ENCODE peak calls at places on chromosomes 12 and 14, in seven cellular contexts. J is mammary epithelial cell, Z is fibroblast of the aortic adventitia, Q is progenitor cell of endocrine pancreas, A is endodermal cell, D is ascending aorta, G is mesothelial cell of epicardium. O is an unnamed sample.

GRCh38 chr14:50067723-50068495 is 48.5 kb downstream of the VCPKMT start:
- DNase-seq in G (no peak), A (no peak), D (no peak), Z (peak), J (peak), Q (no peak), O (no peak)

GRCh38 chr14:102898776-102899515 is 23.5 kb upstream of the AMN start:
- DNase-seq in Q (no peak), G (no peak), D (no peak), A (no peak), J (no peak), Z (no peak), O (no peak)

GRCh38 chr14:70789961-70790360 is 19.4 kb downstream of the MAP3K9 start:
- DNase-seq in G (no peak), A (no peak), J (no peak), Z (no peak), Q (no peak), D (no peak), O (no peak)

GRCh38 chr12:6620137-6620884 is 13.1 kb upstream of the CHD4 start:
- DNase-seq in D (no peak), A (peak), Q (peak), G (peak), J (no peak), Z (peak), O (no peak)

GRCh38 chr12:113010701-113011100 is 32.4 kb downstream of the OAS2 start:
- DNase-seq in G (no peak), A (no peak), D (no peak), J (no peak), Q (no peak), Z (no peak), O (no peak)

GRCh38 chr12:76220980-76221379 is 127.2 kb downstream of the BBS10 start:
- DNase-seq in J (no peak), Q (no peak), D (no peak), Z (no peak), A (no peak), G (no peak), O (no peak)

GRCh38 chr12:79886917-79887519 is 47.9 kb downstream of the PPP1R12A start:
- DNase-seq in J (peak), Z (peak), Q (no peak), D (no peak), A (no peak), G (no peak), O (no peak)

GRCh38 chr14:68462683-68463082 is 330.2 kb downstream of the ZFP36L1 start:
- DNase-seq in A (no peak), Q (no peak), D (no peak), G (no peak), Z (no peak), J (no peak), O (no peak)

GRCh38 chr14:56587701-56588100 is 8.1 kb downstream of the TMEM260 start:
- DNase-seq in J (no peak), A (no peak), G (no peak), D (no peak), Q (no peak), Z (no peak), O (no peak)

GRCh38 chr14:101359221-101360044 is 201.9 kb upstream of the DIO3 start:
- DNase-seq in D (no peak), G (no peak), Q (no peak), Z (no peak), J (no peak), A (no peak), O (no peak)

GRCh38 chr12:48002773-48003218 is 1.5 kb downstream of the COL2A1 start:
- DNase-seq in Z (peak), Q (no peak), D (no peak), A (peak), J (peak), G (peak), O (no peak)

GRCh38 chr12:86600664-86601231 is 344.6 kb upstream of the MGAT4C start:
- DNase-seq in G (no peak), A (no peak), D (no peak), J (no peak), Z (no peak), Q (no peak), O (no peak)

GRCh38 chr12:64273527-64274403 is 51.7 kb upstream of the KICS2 start:
- DNase-seq in Z (peak), G (no peak), J (peak), D (no peak), Q (no peak), A (peak), O (no peak)

GRCh38 chr14:92916201-92916600 is 6.7 kb upstream of the CHGA start:
- DNase-seq in G (no peak), A (no peak), Z (no peak), J (no peak), D (no peak), Q (no peak), O (no peak)

GRCh38 chr14:55348766-55349453 is 62.7 kb downstream of the ATG14 start:
- DNase-seq in Q (no peak), Z (no peak), A (no peak), J (peak), D (no peak), G (no peak), O (no peak)

GRCh38 chr12:51392556-51393237 is 1.5 kb upstream of the GALNT6 start:
- DNase-seq in J (no peak), Z (peak), A (peak), D (no peak), G (peak), Q (no peak), O (no peak)

GRCh38 chr14:24398298-24398942 is 383 bp upstream of the NYNRIN start:
- DNase-seq in A (peak), J (no peak), Z (no peak), G (peak), Q (no peak), D (no peak), O (no peak)

GRCh38 chr14:56341766-56342418 is 223.7 kb downstream of the PELI2 start:
- DNase-seq in A (no peak), J (no peak), Q (no peak), G (no peak), Z (peak), D (no peak), O (no peak)

GRCh38 chr12:123387508-123388217 is 3.7 kb downstream of the KMT5A start:
- DNase-seq in Z (no peak), J (no peak), Q (no peak), A (peak), D (no peak), G (no peak), O (no peak)

GRCh38 chr12:109916045-109916444 is 16.0 kb downstream of the TCHP start:
- DNase-seq in J (no peak), Z (no peak), D (no peak), A (no peak), G (no peak), Q (no peak), O (no peak)

GRCh38 chr12:119613319-119613936 is 19.9 kb downstream of the TMEM233 start:
- DNase-seq in D (no peak), G (no peak), Z (peak), J (no peak), A (no peak), Q (no peak), O (no peak)

GRCh38 chr12:114684098-114684869 is at the start of gene TBX3:
- DNase-seq in A (peak), Z (peak), D (peak), G (peak), J (peak), Q (peak), O (peak)

GRCh38 chr12:108333898-108334699 is 5.0 kb downstream of the CMKLR1 start:
- DNase-seq in Q (no peak), G (no peak), Z (no peak), D (no peak), A (no peak), J (peak), O (no peak)

GRCh38 chr12:6943719-6944380 is at the start of the genes C12orf57 and RNU7-1:
- DNase-seq in Q (peak), J (peak), D (no peak), Z (no peak), A (peak), G (peak), O (no peak)

GRCh38 chr12:47281667-47282171 is 202.0 kb upstream of the AMIGO2 start:
- DNase-seq in Q (no peak), D (no peak), Z (peak), J (peak), G (no peak), A (no peak), O (no peak)

GRCh38 chr12:62597253-62597652 is 130.6 kb downstream of the MON2 start:
- DNase-seq in Z (no peak), D (no peak), G (no peak), Q (no peak), A (no peak), J (no peak), O (no peak)

GRCh38 chr14:92380131-92380530 is 57.2 kb downstream of the SLC24A4 start:
- DNase-seq in Q (no peak), A (no peak), Z (no peak), J (no peak), G (no peak), D (no peak), O (no peak)

GRCh38 chr14:35879654-35880249 is 53.6 kb downstream of the BRMS1L start:
- DNase-seq in Z (peak), A (no peak), Q (no peak), G (no peak), D (no peak), J (no peak), O (no peak)

GRCh38 chr12:108525681-108526080 is 10.6 kb downstream of the FICD start:
- DNase-seq in A (no peak), Q (no peak), Z (no peak), J (peak), G (no peak), D (no peak), O (no peak)

GRCh38 chr12:27623645-27624044 is 72.6 kb upstream of the REP15 start:
- DNase-seq in D (no peak), A (no peak), J (no peak), Q (no peak), G (no peak), Z (no peak), O (no peak)

GRCh38 chr14:103520657-103521437 is 1.8 kb downstream of the CKB start:
- DNase-seq in Q (peak), D (no peak), G (peak), Z (peak), A (peak), J (peak), O (no peak)

DNA sequence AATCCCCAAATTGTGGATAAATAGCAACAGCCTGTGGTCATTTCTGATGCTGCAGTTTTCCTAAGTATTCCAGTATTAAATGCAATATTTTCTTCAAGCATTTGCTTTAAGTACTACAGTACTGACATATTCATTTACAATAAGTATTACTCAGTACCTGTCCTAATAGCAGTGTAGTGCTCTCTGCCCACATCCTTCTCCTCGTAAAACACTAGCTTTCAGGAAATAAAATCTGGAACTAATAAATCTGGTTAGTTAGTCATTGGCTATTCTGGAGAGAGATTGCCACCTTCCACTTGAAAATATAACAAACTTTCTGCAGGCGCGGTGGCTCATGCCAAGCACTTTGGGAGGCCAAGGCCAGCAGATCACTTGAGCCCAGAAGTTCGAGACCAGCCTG is 441.5 kb downstream of the PRKD1 start:
- DNase-seq in Q (no peak), G (no peak), J (no peak), Z (peak), A (no peak), D (no peak), O (no peak)
- TF ChIP-seq CTCF in Q (no peak), G (no peak), J (no peak), Z (peak), A (no peak), D (no peak), O (no peak)

GRCh38 chr12:211639-212382 is 2.1 kb downstream of the SLC6A12 start:
- DNase-seq in G (no peak), A (no peak), Q (no peak), D (no peak), J (no peak), Z (no peak), O (no peak)

GRCh38 chr12:214005-214736 is at the start of gene SLC6A12:
- DNase-seq in Q (no peak), J (no peak), D (no peak), Z (no peak), G (no peak), A (peak), O (no peak)

GRCh38 chr12:212383-212798 is 1.6 kb downstream of the SLC6A12 start:
- DNase-seq in G (no peak), A (no peak), J (no peak), Q (no peak), Z (no peak), D (no peak), O (no peak)

GRCh38 chr12:212799-213526 is 994 bp downstream of the SLC6A12 start:
- DNase-seq in A (no peak), D (no peak), Z (peak), G (no peak), J (no peak), Q (no peak), O (no peak)

DNA sequence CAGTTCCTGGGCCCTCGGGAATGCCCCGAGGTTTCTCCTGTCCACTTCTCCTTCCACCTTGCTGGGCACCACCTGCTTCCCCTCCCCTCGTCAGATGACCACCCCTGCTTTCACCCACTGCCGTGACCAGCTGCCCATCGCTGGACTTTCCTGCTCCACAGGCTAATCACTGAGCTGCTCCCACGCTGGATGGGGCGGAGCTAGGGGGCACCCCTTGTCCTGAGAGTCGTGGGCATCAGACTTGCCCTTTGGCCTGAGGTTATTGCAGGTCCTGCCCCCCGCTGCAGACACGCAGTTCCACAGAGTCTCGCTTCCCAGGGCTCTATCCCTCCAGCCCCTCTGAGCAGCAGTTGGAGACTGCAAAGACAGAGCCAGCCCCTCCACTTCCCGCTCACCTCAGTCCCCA is 427 bp downstream of the SLC6A12 start:
- DNase-seq in G (no peak), Z (no peak), Q (no peak), A (no peak), J (no peak), D (no peak), O (no peak)
- TF ChIP-seq CTCF in G (no peak), Z (no peak), Q (no peak), A (no peak), J (no peak), D (no peak), O (no peak)

GRCh38 chr14:99689266-99690236 is 5.5 kb downstream of the CYP46A1 start:
- DNase-seq in D (no peak), Z (no peak), J (no peak), G (peak), A (peak), Q (no peak), O (no peak)
- TF ChIP-seq CTCF in D (no peak), Z (no peak), J (no peak), G (no peak), A (no peak), Q (no peak), O (no peak)

GRCh38 chr12:17511369-17511768 is 578.6 kb downstream of the RERGL start:
- DNase-seq in Z (no peak), J (no peak), G (no peak), Q (no peak), A (no peak), D (no peak), O (no peak)
- TF ChIP-seq CTCF in Z (no peak), J (peak), G (no peak), Q (peak), A (peak), D (no peak), O (no peak)

GRCh38 chr14:22264759-22265158 is 324.3 kb downstream of the DAD1 start:
- DNase-seq in J (no peak), A (no peak), G (no peak), Q (no peak), D (no peak), Z (no peak), O (no peak)

GRCh38 chr14:22263961-22264360 is 325.1 kb downstream of the DAD1 start:
- DNase-seq in Q (no peak), J (no peak), G (no peak), D (no peak), Z (no peak), A (no peak), O (no peak)

GRCh38 chr14:22266683-22267082 is 322.3 kb downstream of the DAD1 start:
- DNase-seq in G (no peak), J (no peak), Q (no peak), D (no peak), A (no peak), Z (no peak), O (no peak)

GRCh38 chr14:22266141-22266442 is 322.9 kb downstream of the DAD1 start:
- DNase-seq in A (no peak), D (no peak), Q (no peak), Z (no peak), G (no peak), J (peak), O (no peak)

DNA sequence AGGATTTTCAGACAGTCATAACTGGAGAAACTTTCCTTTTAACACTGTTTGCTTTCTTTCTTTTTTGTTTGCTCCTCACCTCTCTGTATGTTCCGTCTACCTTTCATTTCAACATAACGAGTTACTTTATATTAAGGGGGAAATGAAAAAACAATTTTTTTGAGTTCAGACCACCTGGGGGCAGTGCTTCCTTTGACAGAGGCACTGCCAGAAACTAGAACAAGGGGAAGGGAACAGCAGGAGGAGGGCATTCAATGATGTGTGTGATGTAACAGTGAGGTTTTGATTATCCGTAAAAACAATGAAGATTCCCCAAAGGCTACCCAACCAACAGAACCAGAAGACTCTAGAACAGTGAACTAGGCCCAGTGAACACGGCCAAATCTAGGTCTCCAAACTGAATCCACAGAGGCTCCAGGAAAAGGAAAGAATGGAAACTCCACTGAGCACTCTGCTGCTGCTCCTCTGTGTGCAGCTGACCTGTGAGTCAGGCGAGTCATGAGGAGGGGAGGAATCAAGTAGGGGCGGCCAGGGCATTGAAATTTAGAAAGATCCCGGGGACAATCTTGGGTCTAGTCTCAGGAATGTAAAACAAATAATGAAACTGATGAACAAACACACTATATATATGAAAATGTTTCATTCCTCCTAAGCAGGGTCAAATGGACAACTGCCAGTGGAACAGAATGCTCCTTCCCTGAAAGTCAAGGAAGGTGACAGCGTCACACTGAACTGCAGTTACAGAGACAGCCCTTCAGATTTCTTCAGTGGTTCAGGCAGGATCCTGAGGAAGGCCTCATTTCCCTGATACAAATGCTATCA is 323.5 kb downstream of the DAD1 start:
- DNase-seq in Q (no peak), D (no peak), G (no peak), Z (no peak), A (no peak), J (peak), O (no peak)
- TF ChIP-seq CTCF in Q (peak), D (no peak), G (no peak), Z (no peak), A (peak), J (peak), O (no peak)

DNA sequence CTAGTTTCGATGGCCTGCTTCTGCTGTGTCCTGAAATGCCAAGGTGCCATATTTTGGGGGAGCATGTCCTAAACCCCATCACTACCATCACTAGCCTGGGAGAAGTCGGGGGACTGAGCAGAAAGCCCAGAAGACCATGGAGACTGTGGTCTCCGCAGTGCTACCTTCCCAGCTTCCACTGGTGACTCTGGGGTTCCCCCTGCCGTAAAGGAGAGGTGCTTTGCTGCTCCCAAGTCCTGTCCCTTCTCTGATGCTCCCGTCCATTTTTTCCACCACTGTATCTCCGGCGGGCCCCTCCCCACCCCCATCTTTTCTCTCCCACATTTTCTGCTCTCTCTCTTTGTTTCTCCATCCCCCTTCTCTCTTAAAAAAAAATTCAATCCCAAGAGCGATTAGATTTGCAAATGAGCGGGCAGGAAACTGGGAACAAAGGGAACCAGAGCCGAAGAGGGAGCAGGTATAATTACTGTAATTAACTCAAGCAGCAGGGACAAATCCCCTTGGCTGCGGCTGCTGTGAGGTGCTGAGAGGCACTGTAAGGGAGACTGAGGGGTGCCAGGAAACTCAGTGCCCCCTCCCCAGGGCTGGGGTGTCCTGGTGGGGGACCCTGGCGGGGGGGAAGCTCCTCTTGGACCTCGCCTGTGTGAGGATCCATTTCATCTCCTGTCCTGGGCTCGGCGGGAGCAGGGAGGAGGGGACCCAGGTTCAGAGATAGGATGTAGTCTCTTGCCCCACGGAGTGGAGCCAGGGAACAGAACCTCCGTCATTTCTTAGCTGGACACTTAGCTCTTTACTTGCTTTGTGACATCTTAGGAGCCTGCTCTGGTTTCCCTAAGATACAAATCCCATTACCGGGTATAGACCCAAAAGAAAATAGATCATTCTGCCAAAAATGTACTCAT is 140.5 kb upstream of the NRXN3 start:
- DNase-seq in A (peak), Q (no peak), D (no peak), J (no peak), Z (peak), G (no peak), O (no peak)
- TF ChIP-seq CTCF in A (peak), Q (peak), D (no peak), J (no peak), Z (peak), G (no peak), O (no peak)

O was measured in omental fat pad.